ENCODE peak calls at places on chromosomes 12 and 14, in five cellular contexts. C is PC-3, A is astrocyte, P is GM23338, K is GM23248. D is an unnamed sample.

GRCh38 chr14:51087024-51087423 is 7.9 kb downstream of the TRIM9 start:
- DNase-seq in C (peak; percentile 91), A (no peak), P (peak; percentile 41), K (no peak), D (peak; percentile 19)

GRCh38 chr14:104359969-104360442 is 219.6 kb upstream of the C14orf180 start:
- DNase-seq in C (no peak), A (no peak), P (no peak), K (no peak), D (no peak)

GRCh38 chr14:53367631-53368030 is 214.5 kb upstream of the DDHD1 start:
- DNase-seq in C (no peak), A (peak; percentile 48), P (no peak), K (peak; percentile 49), D (peak; percentile 85)

GRCh38 chr14:60051690-60052324 is 39.9 kb upstream of the PCNX4 start:
- DNase-seq in C (no peak), A (peak; percentile 2), P (no peak), K (peak; percentile 54), D (peak; percentile 47)

GRCh38 chr14:73258076-73258475 is 20.8 kb downstream of the PAPLN start:
- DNase-seq in C (no peak), A (peak; percentile 35), P (no peak), K (no peak), D (no peak)

GRCh38 chr12:6532927-6533652 is 1.2 kb upstream of the GAPDH start:
- DNase-seq in C (peak; percentile 81), A (peak; percentile 51), P (peak; percentile 84), K (peak; percentile 87), D (peak; percentile 57)

GRCh38 chr14:54278087-54278486 is 118.7 kb upstream of the CDKN3 start:
- DNase-seq in C (no peak), A (no peak), P (no peak), K (no peak), D (no peak)

GRCh38 chr14:105884808-105885281 is 358.5 kb downstream of the TMEM121 start:
- DNase-seq in C (no peak), A (no peak), P (no peak), K (no peak), D (no peak)

GRCh38 chr14:45426685-45427282 is 173.8 kb upstream of the MIS18BP1 start:
- DNase-seq in C (peak; percentile 79), A (peak; percentile 11), P (peak; percentile 93), K (peak; percentile 49), D (peak; percentile 49)

GRCh38 chr12:93857279-93857894 is 180.2 kb downstream of the CRADD start:
- DNase-seq in C (peak; percentile 49), A (peak; percentile 33), P (no peak), K (peak; percentile 76), D (peak; percentile 55)

GRCh38 chr14:106848330-106849121 is 1322.1 kb downstream of the TMEM121 start:
- DNase-seq in C (peak; percentile 86), A (no peak), P (no peak), K (no peak), D (peak; percentile 0)

GRCh38 chr12:55930771-55931316 is at the start of gene DGKA:
- DNase-seq in C (peak; percentile 75), A (peak; percentile 61), P (peak; percentile 74), K (peak; percentile 90), D (peak; percentile 89)

GRCh38 chr12:114746297-114747074 is 62.5 kb upstream of the TBX3 start:
- DNase-seq in C (no peak), A (no peak), P (no peak), K (peak; percentile 29), D (no peak)

GRCh38 chr12:61915420-61915819 is 344.8 kb upstream of the USP15 start:
- DNase-seq in C (no peak), A (no peak), P (no peak), K (no peak), D (no peak)

GRCh38 chr14:93320489-93320888 is 12.3 kb downstream of the BTBD7 start:
- DNase-seq in C (no peak), A (peak; percentile 12), P (no peak), K (no peak), D (no peak)

GRCh38 chr14:100149789-100150611 is 9.4 kb downstream of the DEGS2 start:
- DNase-seq in C (peak; percentile 52), A (no peak), P (no peak), K (peak; percentile 27), D (no peak)

GRCh38 chr14:23571701-23572523 is 4.3 kb upstream of the AP1G2 start:
- DNase-seq in C (no peak), A (no peak), P (no peak), K (no peak), D (no peak)
- TF ChIP-seq EZH2 in C (no peak), A (no peak), P (no peak), K (no peak), D (no peak)

DNA sequence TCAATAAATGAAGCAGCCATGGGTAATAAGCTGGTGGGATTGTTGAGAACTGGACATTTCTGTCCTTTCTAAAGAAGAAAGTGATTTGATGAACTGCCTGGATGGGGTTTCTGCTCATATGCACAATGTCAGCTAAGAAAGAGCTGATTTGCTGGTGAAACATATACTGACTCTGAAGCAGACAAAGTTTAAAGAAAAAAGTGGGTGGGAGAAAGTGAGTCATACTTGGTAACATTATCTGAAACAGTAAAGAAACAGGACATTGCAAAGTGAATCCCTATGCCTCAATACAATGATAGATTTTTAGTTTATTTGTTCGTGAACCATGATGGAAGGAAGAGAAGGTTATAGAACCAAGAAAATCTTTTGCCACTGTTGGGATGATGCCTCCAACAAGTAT is 95.6 kb upstream of the DNM1L start:
- DNase-seq in C (peak; percentile 30), A (peak; percentile 57), P (no peak), K (peak; percentile 68), D (peak; percentile 70)
- H3K36me3 ChIP-seq in C (no peaks in the 10 kb centered on the region), A (peaks cover 9% of the 10 kb centered on the region), P (peaks cover 5% of the 10 kb centered on the region), K (no peaks in the 10 kb centered on the region), D (no peaks in the 10 kb centered on the region)

DNA sequence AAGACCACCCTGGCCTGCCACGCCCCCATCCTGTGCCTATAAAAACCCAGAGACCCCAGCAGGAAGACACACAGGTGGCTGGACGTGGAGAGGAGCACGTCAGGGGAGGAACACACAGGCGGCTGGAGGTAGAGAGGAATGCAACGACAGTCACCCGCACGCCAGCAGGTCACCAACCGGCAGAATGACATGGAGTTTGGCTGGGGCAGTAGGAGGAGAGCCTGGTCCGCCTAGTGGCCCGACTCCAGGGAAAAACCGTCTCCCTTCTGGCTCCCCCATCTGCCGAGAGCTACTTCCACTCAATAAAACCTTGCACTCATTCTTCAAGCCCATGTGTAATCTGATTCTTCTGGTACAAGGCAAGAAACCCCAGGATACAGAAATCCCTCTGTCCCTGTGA is 62.7 kb upstream of the KCNH3 start:
- DNase-seq in C (no peak), A (no peak), P (peak; percentile 38), K (no peak), D (no peak)
- H3K79me2 ChIP-seq in C (peaks cover 5% of the 10 kb centered on the region), A (peaks cover 48% of the 10 kb centered on the region), P (no peaks in the 10 kb centered on the region), K (peaks cover 11% of the 10 kb centered on the region), D (no peaks in the 10 kb centered on the region)

DNA sequence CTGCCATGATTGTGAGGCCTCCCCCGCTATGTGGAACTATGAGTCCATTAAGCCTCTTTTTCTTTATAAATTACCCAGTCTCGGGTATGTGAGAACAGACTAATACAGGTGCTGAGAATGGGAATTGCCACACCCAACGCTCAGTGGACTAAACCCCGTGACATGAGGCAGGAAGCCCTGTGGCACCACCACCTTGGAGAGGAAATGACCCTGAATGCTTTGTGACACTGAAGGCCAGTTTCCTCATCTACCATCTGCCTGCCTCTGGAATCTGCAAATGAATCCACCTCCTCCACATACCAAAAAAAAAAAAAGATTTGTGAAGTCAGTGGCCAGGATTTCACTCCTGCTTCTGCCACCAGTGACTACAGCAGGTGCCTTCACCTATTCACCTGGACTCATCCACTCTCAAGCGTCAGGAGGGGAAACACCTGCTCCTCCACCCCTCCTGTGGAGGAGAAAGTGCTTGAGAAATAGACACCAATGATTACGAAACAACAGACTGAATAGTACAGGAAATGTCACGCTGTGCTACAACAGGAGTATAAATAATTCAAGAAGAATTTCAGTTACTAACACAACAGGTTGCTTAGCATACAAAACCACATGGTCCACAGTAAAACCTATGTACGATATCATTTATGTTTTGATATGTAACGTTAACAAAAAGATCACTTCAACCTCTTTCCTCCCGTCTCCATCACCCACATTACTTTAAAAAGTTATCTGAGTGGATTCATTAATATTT is 41.4 kb downstream of the NT5DC3 start:
- DNase-seq in C (peak; percentile 69), A (peak; percentile 62), P (peak; percentile 19), K (peak; percentile 50), D (peak; percentile 72)
- TF ChIP-seq EZH2 in C (no peak), A (no peak), P (no peak), K (no peak), D (no peak)

GRCh38 chr12:4301932-4302501 is 19.0 kb upstream of the TIGAR start:
- DNase-seq in C (no peak), A (no peak), P (no peak), K (no peak), D (no peak)

GRCh38 chr12:4307593-4308333 is 13.2 kb upstream of the TIGAR start:
- DNase-seq in C (peak; percentile 83), A (peak; percentile 65), P (peak; percentile 95), K (peak; percentile 80), D (peak; percentile 76)

GRCh38 chr12:4303750-4304149 is 17.3 kb upstream of the TIGAR start:
- DNase-seq in C (no peak), A (no peak), P (no peak), K (no peak), D (no peak)

GRCh38 chr12:4300870-4301269 is 20.1 kb upstream of the TIGAR start:
- DNase-seq in C (no peak), A (no peak), P (no peak), K (no peak), D (no peak)

GRCh38 chr12:4302881-4303280 is 18.1 kb upstream of the TIGAR start:
- DNase-seq in C (no peak), A (no peak), P (no peak), K (no peak), D (no peak)
- H3K36me3 ChIP-seq in C (no peaks in the 10 kb centered on the region), A (no peaks in the 10 kb centered on the region), P (peaks cover 48% of the 10 kb centered on the region), K (no peaks in the 10 kb centered on the region), D (no peaks in the 10 kb centered on the region)

DNA sequence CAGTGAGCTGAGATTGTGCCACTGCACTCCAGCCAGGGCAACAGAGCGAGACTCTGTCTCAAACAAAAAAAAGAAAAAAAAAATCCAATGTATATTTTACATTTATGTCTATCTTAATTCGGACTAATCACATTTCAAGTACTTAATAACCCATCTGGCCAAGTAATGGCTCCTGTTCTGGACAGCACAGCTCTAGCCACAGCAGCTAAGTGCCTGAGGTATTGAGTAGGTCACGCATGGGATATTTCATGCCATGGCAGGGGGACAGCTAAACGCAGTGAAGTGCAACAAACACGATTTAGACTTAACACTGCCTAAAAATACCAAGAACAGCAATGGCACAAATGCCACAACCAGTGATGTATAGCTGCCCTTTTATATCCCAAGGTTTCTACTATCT is 8.0 kb downstream of the BAZ1A start:
- DNase-seq in C (no peak), A (no peak), P (no peak), K (no peak), D (no peak)
- H3K79me2 ChIP-seq in C (peaks cover 88% of the 10 kb centered on the region), A (peaks cover 94% of the 10 kb centered on the region), P (peaks cover 75% of the 10 kb centered on the region), K (peaks cover 100% of the 10 kb centered on the region), D (peaks cover 76% of the 10 kb centered on the region)

GRCh38 chr14:34461334-34462131 is 507 bp downstream of the SPTSSA start:
- DNase-seq in C (peak; percentile 56), A (peak; percentile 34), P (peak; percentile 77), K (peak; percentile 76), D (peak; percentile 47)
- TF ChIP-seq EZH2 in C (no peak), A (no peak), P (no peak), K (no peak), D (no peak)

GRCh38 chr12:121442028-121442948 is 42.4 kb downstream of the RNF34 start:
- DNase-seq in C (no peak), A (no peak), P (no peak), K (no peak), D (no peak)
- H3K36me3 ChIP-seq in C (peaks cover 42% of the 10 kb centered on the region), A (peaks cover 12% of the 10 kb centered on the region), P (peaks cover 30% of the 10 kb centered on the region), K (peaks cover 4% of the 10 kb centered on the region), D (peaks cover 19% of the 10 kb centered on the region)

GRCh38 chr12:49674318-49674985 is 32.8 kb downstream of the FMNL3 start:
- DNase-seq in C (no peak), A (peak; percentile 66), P (no peak), K (peak; percentile 64), D (peak; percentile 69)
- H3K79me2 ChIP-seq in C (no peaks in the 10 kb centered on the region), A (peaks cover 86% of the 10 kb centered on the region), P (peaks cover 87% of the 10 kb centered on the region), K (peaks cover 84% of the 10 kb centered on the region), D (peaks cover 10% of the 10 kb centered on the region)